ENCODE peak calls at places on chromosomes 11 and 22, in seven cellular contexts. Q is transverse colon, H is tibial artery, I is choroid plexus epithelial cell, Y is brain microvascular endothelial cell, W is cardiac fibroblast, V is spleen. Z is an unnamed sample.

GRCh38 chr11:100639140-100639539 is 47.9 kb upstream of the ARHGAP42 start:
- DNase-seq in Q (no peak), I (peak; percentile 93), Y (peak; percentile 64), H (no peak), W (peak; percentile 37), V (no peak), Z (no peak)

GRCh38 chr22:42269407-42270177 is 861 bp downstream of the TCF20 start:
- DNase-seq in V (peak; percentile 94), I (peak; percentile 19), Y (no peak), Q (peak; percentile 84), W (peak; percentile 13), H (peak; percentile 37), Z (no peak)

GRCh38 chr11:113994077-113994954 is 19.4 kb downstream of the HTR3A start:
- DNase-seq in V (peak; percentile 73), Q (no peak), W (no peak), Y (no peak), I (peak; percentile 21), H (no peak), Z (no peak)

GRCh38 chr11:14308114-14308896 is 50.7 kb downstream of the RRAS2 start:
- DNase-seq in I (peak; percentile 83), Q (no peak), H (no peak), Y (peak; percentile 38), V (no peak), W (peak; percentile 68), Z (no peak)

GRCh38 chr11:834371-835316 is 1.9 kb downstream of the CD151 start:
- DNase-seq in I (peak; percentile 38), H (no peak), V (peak; percentile 78), Y (no peak), W (peak; percentile 77), Q (peak; percentile 86), Z (peak; percentile 92)

GRCh38 chr11:131875611-131876010 is 505.2 kb downstream of the NTM start:
- DNase-seq in W (peak; percentile 27), Y (no peak), V (no peak), I (no peak), Q (no peak), H (no peak), Z (no peak)

GRCh38 chr22:50143096-50143495 is 27.4 kb upstream of the PANX2 start:
- DNase-seq in Y (no peak), W (no peak), V (no peak), I (no peak), H (no peak), Q (no peak), Z (no peak)

GRCh38 chr11:11081786-11082185 is 223.9 kb upstream of the ZBED5 start:
- DNase-seq in W (no peak), I (peak; percentile 5), H (no peak), Q (no peak), Y (no peak), V (no peak), Z (no peak)

GRCh38 chr22:47164514-47165337 is 402.3 kb downstream of the TBC1D22A start:
- DNase-seq in W (no peak), H (peak; percentile 17), Y (no peak), Q (peak; percentile 5), I (no peak), V (peak; percentile 58), Z (no peak)

GRCh38 chr11:100831929-100832480 is 144.9 kb downstream of the ARHGAP42 start:
- DNase-seq in Q (no peak), Y (peak; percentile 4), W (peak; percentile 43), V (no peak), I (no peak), H (peak; percentile 49), Z (no peak)

GRCh38 chr11:115869780-115870431 is 365.7 kb upstream of the CADM1 start:
- DNase-seq in V (no peak), H (no peak), I (no peak), Y (no peak), Q (peak; percentile 15), W (peak; percentile 2), Z (no peak)

GRCh38 chr11:14290422-14290821 is 68.6 kb downstream of the RRAS2 start:
- DNase-seq in H (no peak), Q (no peak), V (no peak), I (no peak), Y (no peak), W (no peak), Z (no peak)

GRCh38 chr11:726278-726915 is 20.4 kb downstream of the EPS8L2 start:
- DNase-seq in Q (peak; percentile 77), V (peak; percentile 94), H (no peak), W (no peak), I (peak; percentile 37), Y (no peak), Z (no peak)

GRCh38 chr11:128888034-128888985 is 2.8 kb upstream of the KCNJ5 start:
- DNase-seq in Y (no peak), H (no peak), Q (no peak), I (no peak), W (no peak), V (no peak), Z (no peak)

DNA sequence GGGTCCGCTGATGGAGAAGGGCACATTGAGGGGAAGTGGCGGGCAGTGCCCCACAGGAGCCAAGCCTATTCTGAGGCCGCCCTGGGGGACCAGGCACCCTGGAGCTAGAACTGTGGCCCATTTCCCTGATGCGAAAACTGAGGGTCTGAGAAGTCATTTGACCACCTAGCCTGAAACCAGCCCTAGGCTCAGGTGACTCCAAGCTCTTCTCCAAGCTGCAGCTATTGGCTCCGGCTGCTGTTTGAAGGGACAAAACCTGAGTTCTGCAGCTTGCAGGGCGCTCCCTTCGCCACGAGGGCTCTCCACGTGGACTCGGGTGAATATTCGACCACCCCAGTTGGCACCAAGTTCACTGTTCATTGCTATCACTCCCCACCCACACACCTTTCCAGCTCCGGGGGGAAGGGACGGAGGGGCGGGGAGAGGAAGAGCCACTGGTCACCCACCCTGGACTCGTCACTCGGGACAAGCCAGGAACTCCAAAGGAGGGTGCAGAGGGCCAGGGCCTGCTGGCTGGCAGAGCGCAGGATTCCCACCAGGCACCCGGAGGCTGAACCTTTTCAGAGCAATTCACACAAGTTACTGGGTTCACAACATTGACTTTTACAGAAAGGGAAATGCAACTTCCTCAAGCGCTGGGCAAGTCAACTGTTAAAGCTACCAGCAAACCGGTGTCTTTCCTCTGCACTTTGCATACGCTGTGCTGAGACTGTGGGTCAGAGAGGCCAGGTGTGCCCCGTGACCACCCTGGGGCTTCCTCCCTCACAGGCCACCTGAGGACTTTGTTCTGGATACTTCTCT is 1.1 kb upstream of the RAC2 start:
- DNase-seq in I (no peak), Q (peak; percentile 68), V (peak; percentile 90), H (no peak), W (no peak), Y (no peak), Z (no peak)
- H3K4me3 ChIP-seq in I (no peak overlapping the region), Q (no peak overlapping the region), V (peak overlapping the region; percentile 94), H (no peak overlapping the region), W (no peak overlapping the region), Y (no peak overlapping the region), Z (no peak overlapping the region)

DNA sequence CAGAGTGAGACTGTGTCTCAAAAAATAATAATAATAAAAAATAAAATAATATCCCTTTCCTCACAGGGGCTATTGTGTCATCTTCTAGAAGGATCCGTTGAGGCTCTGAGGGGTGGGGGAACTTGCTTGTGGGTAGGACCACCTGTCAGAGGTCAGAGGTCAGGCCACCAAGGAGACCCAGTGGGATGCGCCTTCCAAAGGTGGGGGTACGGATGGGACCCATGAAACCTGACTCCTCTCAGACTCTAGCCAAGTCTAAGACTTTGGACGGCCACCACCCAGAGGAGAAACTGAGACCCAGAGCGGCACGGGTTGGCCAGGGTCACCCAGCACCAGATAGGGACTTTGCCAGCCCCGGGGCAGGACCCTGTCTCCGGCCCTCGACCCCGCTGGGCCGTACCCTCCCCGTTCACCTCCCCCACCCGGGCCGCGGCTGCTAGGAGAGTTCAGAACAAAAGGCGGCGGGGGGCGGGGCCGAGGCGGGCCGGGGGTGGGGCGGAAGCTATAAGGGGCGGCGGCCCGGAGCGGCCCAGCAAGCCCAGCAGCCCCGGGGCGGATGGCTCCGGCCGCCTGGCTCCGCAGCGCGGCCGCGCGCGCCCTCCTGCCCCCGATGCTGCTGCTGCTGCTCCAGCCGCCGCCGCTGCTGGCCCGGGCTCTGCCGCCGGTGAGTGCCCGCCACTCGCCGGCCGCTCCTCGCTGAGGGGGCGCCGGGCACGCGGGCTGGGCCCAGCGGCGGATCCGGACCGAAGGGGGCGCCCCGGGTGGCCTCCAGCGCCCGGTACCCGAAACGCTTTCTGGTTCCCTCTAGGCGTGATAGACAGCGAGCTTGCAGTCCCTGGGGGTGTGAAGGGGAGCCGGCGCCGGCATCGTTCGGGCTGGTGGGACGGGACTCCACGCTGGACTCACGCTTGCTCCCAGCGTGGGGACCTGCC is at the start of gene MMP11:
- DNase-seq in Q (peak; percentile 76), Y (no peak), H (peak; percentile 48), W (peak; percentile 47), V (peak; percentile 90), I (no peak), Z (no peak)
- TF ChIP-seq CTCF in Q (no peak), Y (no peak), H (no peak), W (no peak), V (no peak), I (no peak), Z (no peak)

GRCh38 chr11:35061516-35062440 is 77.2 kb upstream of the CD44 start:
- DNase-seq in W (no peak), I (no peak), V (no peak), Y (no peak), Q (no peak), H (no peak), Z (no peak)

GRCh38 chr11:35065566-35065965 is 73.4 kb upstream of the CD44 start:
- DNase-seq in Q (no peak), Y (no peak), I (no peak), V (no peak), H (no peak), W (no peak), Z (no peak)

GRCh38 chr11:35063453-35063852 is 75.5 kb upstream of the CD44 start:
- DNase-seq in Y (no peak), Q (no peak), I (no peak), V (no peak), W (no peak), H (no peak), Z (no peak)

GRCh38 chr11:35066029-35066428 is 72.9 kb upstream of the CD44 start:
- DNase-seq in I (no peak), V (no peak), W (no peak), Y (no peak), H (no peak), Q (no peak), Z (no peak)

GRCh38 chr11:35064114-35064800 is 74.7 kb upstream of the CD44 start:
- DNase-seq in Y (peak; percentile 44), H (no peak), W (no peak), I (peak; percentile 80), V (no peak), Q (no peak), Z (no peak)
- H3K4me3 ChIP-seq in Y (no peak overlapping the region), H (no peak overlapping the region), W (no peak overlapping the region), I (no peak overlapping the region), V (no peak overlapping the region), Q (no peak overlapping the region), Z (no peak overlapping the region)

DNA sequence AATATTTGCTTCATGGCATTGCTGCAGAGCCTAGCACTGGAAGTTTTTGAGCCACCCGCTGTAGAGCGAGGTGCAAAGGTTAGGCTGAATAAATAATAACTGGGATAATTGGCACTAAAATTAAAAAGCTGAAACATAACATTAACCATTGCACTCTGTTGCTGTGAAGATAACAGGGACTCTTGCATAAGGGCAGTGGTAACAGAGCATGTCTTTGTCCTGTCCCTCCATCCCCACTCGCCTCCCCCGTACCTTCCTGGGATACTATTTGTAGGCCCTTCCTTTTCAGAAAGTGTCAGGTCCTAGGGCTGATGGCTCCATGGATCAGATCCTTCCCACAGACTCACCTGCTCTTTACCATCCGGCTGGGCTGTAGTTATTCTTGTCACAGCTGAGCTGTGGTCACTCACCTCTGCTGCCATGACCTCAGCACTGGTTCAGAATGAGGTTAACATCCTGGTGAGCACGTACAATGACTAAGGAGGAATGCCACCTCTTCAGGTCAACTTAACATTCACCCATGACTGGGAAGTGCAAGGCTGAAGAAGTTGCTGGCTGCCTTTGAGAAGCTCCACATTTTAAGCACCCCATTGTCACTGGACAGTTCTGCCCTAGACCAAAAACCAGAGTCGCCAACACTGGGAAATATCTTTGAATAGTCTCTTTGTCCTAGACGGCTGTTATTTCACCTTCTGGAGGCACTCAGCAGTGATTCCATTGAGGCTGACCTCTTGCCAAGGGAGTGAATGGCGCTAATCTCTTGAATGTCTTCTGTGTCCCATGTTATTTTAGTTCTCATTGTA is 103.2 kb upstream of the KIRREL3 start:
- DNase-seq in W (no peak), V (no peak), I (no peak), H (no peak), Y (no peak), Q (no peak), Z (no peak)
- TF ChIP-seq CTCF in W (no peak), V (no peak), I (no peak), H (no peak), Y (no peak), Q (no peak), Z (no peak)